ENCODE peak calls at places on chromosomes 13 and 19, in four cellular contexts. R is esophagus muscularis mucosa, C is ovary, S is K562. A is an unnamed sample.
A peak's percentile ranks its signal among the peaks of the same experiment; 100 is the strongest.

GRCh38 chr13:74134226-74134776 is at the start of gene KLF12:
- DNase-seq in C (peak; percentile 88), S (peak; percentile 53), R (peak; percentile 95), A (peak; percentile 86)

GRCh38 chr19:31676271-31677004 is 327.2 kb upstream of the TSHZ3 start:
- DNase-seq in C (no peak), R (peak; percentile 74), S (no peak), A (no peak)

GRCh38 chr19:13795595-13796300 is 505 bp downstream of the ZSWIM4 start:
- DNase-seq in C (no peak), R (no peak), S (peak; percentile 69), A (no peak)

GRCh38 chr19:46602392-46603194 is 1.5 kb downstream of the CALM3 start:
- DNase-seq in C (no peak), S (peak; percentile 26), R (no peak), A (peak; percentile 63)

GRCh38 chr19:22422220-22422619 is at the start of gene ZNF98:
- DNase-seq in C (no peak), S (no peak), R (no peak), A (no peak)

GRCh38 chr13:59061621-59062020 is 1102.1 kb downstream of the DIAPH3 start:
- DNase-seq in R (no peak), S (no peak), C (no peak), A (no peak)

GRCh38 chr19:46907880-46908279 is 47.1 kb downstream of the ARHGAP35 start:
- DNase-seq in C (peak; percentile 32), R (no peak), S (no peak), A (peak; percentile 55)

GRCh38 chr19:51226068-51226467 is 1.2 kb downstream of the CD33 start:
- DNase-seq in S (no peak), C (no peak), R (no peak), A (no peak)

GRCh38 chr13:95295026-95295425 is 6.2 kb downstream of the ABCC4 start:
- DNase-seq in S (no peak), C (no peak), R (no peak), A (no peak)

GRCh38 chr13:102394158-102395053 is 7.4 kb downstream of the FGF14 start:
- DNase-seq in C (peak; percentile 92), R (peak; percentile 98), S (peak; percentile 77), A (peak; percentile 96)

GRCh38 chr19:45125975-45126493 is 33.1 kb downstream of the PPP1R37 start:
- DNase-seq in C (no peak), R (no peak), S (peak; percentile 73), A (no peak)

GRCh38 chr13:99362362-99362761 is 55.2 kb upstream of the GPR183 start:
- DNase-seq in S (no peak), R (no peak), C (no peak), A (no peak)

GRCh38 chr19:28435551-28436261 is 777.2 kb downstream of the UQCRFS1 start:
- DNase-seq in R (no peak), C (no peak), S (no peak), A (no peak)

GRCh38 chr19:28443361-28443760 is 769.6 kb downstream of the UQCRFS1 start:
- DNase-seq in C (no peak), S (no peak), R (no peak), A (no peak)

GRCh38 chr19:28436320-28436719 is 776.6 kb downstream of the UQCRFS1 start:
- DNase-seq in C (no peak), R (no peak), S (no peak), A (no peak)

GRCh38 chr19:28437390-28438346 is 775.3 kb downstream of the UQCRFS1 start:
- DNase-seq in C (no peak), R (no peak), S (no peak), A (no peak)
- TF ChIP-seq EP300 in C (no peak), R (no peak), S (no peak), A (no peak)

DNA sequence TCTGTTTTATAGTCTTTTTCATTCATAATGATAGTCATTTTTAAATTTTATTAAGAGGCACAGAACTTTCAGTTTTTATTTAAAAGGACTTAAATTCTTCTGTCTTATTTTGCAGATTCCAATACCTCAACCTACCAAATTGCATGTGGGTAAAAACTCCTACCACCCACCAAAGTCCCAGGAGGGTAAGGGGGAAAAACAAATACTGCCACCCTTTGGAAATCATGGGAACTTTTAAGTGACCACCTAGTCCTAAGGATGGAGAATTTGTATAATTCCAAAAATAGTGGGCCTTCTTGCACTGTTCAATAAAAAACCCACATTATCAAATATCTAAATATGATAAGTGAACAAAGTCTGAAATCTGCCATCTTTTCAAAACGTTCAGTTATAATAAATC is 9.7 kb downstream of the SUPT20H start:
- DNase-seq in C (no peak), S (no peak), R (no peak), A (no peak)
- H3K9me3 ChIP-seq in C (no peaks in the 10 kb centered on the region), S (no peaks in the 10 kb centered on the region), R (no peaks in the 10 kb centered on the region), A (no peaks in the 10 kb centered on the region)

GRCh38 chr19:11478167-11479089 is 2.4 kb downstream of the ELAVL3 start:
- DNase-seq in C (no peak), S (no peak), R (no peak), A (no peak)
- H3K27me3 ChIP-seq in C (peaks cover 9% of the 10 kb centered on the region), S (peaks cover 3% of the 10 kb centered on the region), R (peaks cover 45% of the 10 kb centered on the region), A (peaks cover 40% of the 10 kb centered on the region)

DNA sequence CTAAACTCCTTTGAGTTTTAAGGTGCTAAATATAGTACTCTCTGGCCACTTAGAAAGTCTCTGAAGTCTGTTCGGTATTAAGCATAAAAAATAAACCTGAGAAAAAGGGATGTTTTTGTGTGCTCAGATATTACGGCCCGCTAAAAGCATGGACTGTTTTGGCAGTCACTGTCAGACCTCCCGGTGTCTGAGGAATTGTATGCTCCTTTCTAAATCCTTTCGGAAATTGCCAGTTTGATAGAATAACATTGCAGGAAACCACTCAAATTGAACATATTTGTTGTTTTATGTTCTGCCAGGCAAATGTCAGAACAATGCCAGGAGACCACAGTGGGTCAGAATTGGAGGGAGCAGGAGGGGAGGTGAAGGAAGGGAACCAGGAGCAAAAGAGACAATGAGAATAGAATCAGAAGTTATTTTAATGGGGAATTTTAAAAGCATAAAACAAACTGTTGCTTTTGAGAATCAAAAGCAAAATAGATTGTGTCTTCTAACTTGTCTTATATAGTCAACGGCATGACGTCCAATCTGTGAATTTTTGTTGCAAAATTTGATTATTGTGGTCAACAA is 257.3 kb downstream of the SPRY2 start:
- DNase-seq in S (no peak), R (no peak), C (no peak), A (no peak)
- TF ChIP-seq EP300 in S (no peak), R (no peak), C (no peak), A (no peak)

GRCh38 chr19:11902228-11902627 is 14.6 kb downstream of the ZNF69 start:
- DNase-seq in R (no peak), C (no peak), S (no peak), A (no peak)
- H3K9me3 ChIP-seq in R (peaks cover 43% of the 10 kb centered on the region), C (peaks cover 7% of the 10 kb centered on the region), S (peaks cover 18% of the 10 kb centered on the region), A (peaks cover 46% of the 10 kb centered on the region)

GRCh38 chr19:38395381-38396127 is 7.1 kb downstream of the SPRED3 start:
- DNase-seq in C (no peak), S (no peak), R (no peak), A (no peak)
- H3K27me3 ChIP-seq in C (no peaks in the 10 kb centered on the region), S (no peaks in the 10 kb centered on the region), R (peaks cover 70% of the 10 kb centered on the region), A (peaks cover 44% of the 10 kb centered on the region)